ENCODE peak calls at places on chromosomes 13 and 19, in eight cellular contexts. One of them, this sample, is unnamed.

GRCh38 chr19:34759218-34759917 is 13.6 kb downstream of the ZNF599 start:
- DNase-seq in endodermal cell: no peak
- DNase-seq in GM12865: no peak
- DNase-seq in fibroblast of pulmonary artery: no peak
- DNase-seq in glutamatergic neuron: no peak
- DNase-seq in RWPE1: no peak
- DNase-seq in esophagus squamous epithelium: no peak
- DNase-seq in cardiac fibroblast: no peak
- DNase-seq in this sample: no peak

GRCh38 chr13:37270206-37271001 is 164.9 kb upstream of the CSNK1A1L start:
- DNase-seq in endodermal cell: no peak
- DNase-seq in GM12865: no peak
- DNase-seq in fibroblast of pulmonary artery: no peak
- DNase-seq in glutamatergic neuron: no peak
- DNase-seq in RWPE1: no peak
- DNase-seq in esophagus squamous epithelium: no peak
- DNase-seq in cardiac fibroblast: peak
- DNase-seq in this sample: no peak

GRCh38 chr19:48987323-48987722 is 5.8 kb downstream of the GYS1 start:
- DNase-seq in endodermal cell: no peak
- DNase-seq in GM12865: no peak
- DNase-seq in fibroblast of pulmonary artery: no peak
- DNase-seq in glutamatergic neuron: no peak
- DNase-seq in RWPE1: no peak
- DNase-seq in esophagus squamous epithelium: no peak
- DNase-seq in cardiac fibroblast: no peak
- DNase-seq in this sample: no peak

GRCh38 chr13:29817604-29818378 is 32.6 kb downstream of the UBL3 start:
- DNase-seq in endodermal cell: no peak
- DNase-seq in GM12865: peak
- DNase-seq in fibroblast of pulmonary artery: no peak
- DNase-seq in glutamatergic neuron: no peak
- DNase-seq in RWPE1: no peak
- DNase-seq in esophagus squamous epithelium: no peak
- DNase-seq in cardiac fibroblast: no peak
- DNase-seq in this sample: peak

GRCh38 chr19:5240011-5240410 is 100.6 kb downstream of the PTPRS start:
- DNase-seq in endodermal cell: no peak
- DNase-seq in GM12865: no peak
- DNase-seq in fibroblast of pulmonary artery: no peak
- DNase-seq in glutamatergic neuron: no peak
- DNase-seq in RWPE1: no peak
- DNase-seq in esophagus squamous epithelium: no peak
- DNase-seq in cardiac fibroblast: no peak
- DNase-seq in this sample: no peak

GRCh38 chr19:40803857-40804782 is 5.1 kb downstream of the EGLN2 start:
- DNase-seq in endodermal cell: peak
- DNase-seq in GM12865: peak
- DNase-seq in fibroblast of pulmonary artery: no peak
- DNase-seq in glutamatergic neuron: no peak
- DNase-seq in RWPE1: no peak
- DNase-seq in esophagus squamous epithelium: peak
- DNase-seq in cardiac fibroblast: no peak
- DNase-seq in this sample: peak

GRCh38 chr13:51818771-51819511 is 15.0 kb upstream of the DHRS12 start:
- DNase-seq in endodermal cell: no peak
- DNase-seq in GM12865: peak
- DNase-seq in fibroblast of pulmonary artery: peak
- DNase-seq in glutamatergic neuron: no peak
- DNase-seq in RWPE1: no peak
- DNase-seq in esophagus squamous epithelium: no peak
- DNase-seq in cardiac fibroblast: peak
- DNase-seq in this sample: no peak

GRCh38 chr19:43811833-43812232 is 9.6 kb upstream of the LYPD5 start:
- DNase-seq in endodermal cell: no peak
- DNase-seq in GM12865: no peak
- DNase-seq in fibroblast of pulmonary artery: no peak
- DNase-seq in glutamatergic neuron: no peak
- DNase-seq in RWPE1: no peak
- DNase-seq in esophagus squamous epithelium: no peak
- DNase-seq in cardiac fibroblast: no peak
- DNase-seq in this sample: no peak

GRCh38 chr13:106484755-106485193 is 50.7 kb downstream of the EFNB2 start:
- DNase-seq in endodermal cell: no peak
- DNase-seq in GM12865: no peak
- DNase-seq in fibroblast of pulmonary artery: peak
- DNase-seq in glutamatergic neuron: no peak
- DNase-seq in RWPE1: no peak
- DNase-seq in esophagus squamous epithelium: no peak
- DNase-seq in cardiac fibroblast: peak
- DNase-seq in this sample: no peak

GRCh38 chr13:45773236-45773635 is 71.1 kb downstream of the CBY2 start:
- DNase-seq in endodermal cell: no peak
- DNase-seq in GM12865: no peak
- DNase-seq in fibroblast of pulmonary artery: no peak
- DNase-seq in glutamatergic neuron: no peak
- DNase-seq in RWPE1: peak
- DNase-seq in esophagus squamous epithelium: no peak
- DNase-seq in cardiac fibroblast: no peak
- DNase-seq in this sample: no peak

GRCh38 chr13:20974981-20975585 is 72.5 kb upstream of the XPO4 start:
- DNase-seq in endodermal cell: no peak
- DNase-seq in GM12865: no peak
- DNase-seq in fibroblast of pulmonary artery: no peak
- DNase-seq in glutamatergic neuron: no peak
- DNase-seq in RWPE1: no peak
- DNase-seq in esophagus squamous epithelium: no peak
- DNase-seq in cardiac fibroblast: no peak
- DNase-seq in this sample: no peak

DNA sequence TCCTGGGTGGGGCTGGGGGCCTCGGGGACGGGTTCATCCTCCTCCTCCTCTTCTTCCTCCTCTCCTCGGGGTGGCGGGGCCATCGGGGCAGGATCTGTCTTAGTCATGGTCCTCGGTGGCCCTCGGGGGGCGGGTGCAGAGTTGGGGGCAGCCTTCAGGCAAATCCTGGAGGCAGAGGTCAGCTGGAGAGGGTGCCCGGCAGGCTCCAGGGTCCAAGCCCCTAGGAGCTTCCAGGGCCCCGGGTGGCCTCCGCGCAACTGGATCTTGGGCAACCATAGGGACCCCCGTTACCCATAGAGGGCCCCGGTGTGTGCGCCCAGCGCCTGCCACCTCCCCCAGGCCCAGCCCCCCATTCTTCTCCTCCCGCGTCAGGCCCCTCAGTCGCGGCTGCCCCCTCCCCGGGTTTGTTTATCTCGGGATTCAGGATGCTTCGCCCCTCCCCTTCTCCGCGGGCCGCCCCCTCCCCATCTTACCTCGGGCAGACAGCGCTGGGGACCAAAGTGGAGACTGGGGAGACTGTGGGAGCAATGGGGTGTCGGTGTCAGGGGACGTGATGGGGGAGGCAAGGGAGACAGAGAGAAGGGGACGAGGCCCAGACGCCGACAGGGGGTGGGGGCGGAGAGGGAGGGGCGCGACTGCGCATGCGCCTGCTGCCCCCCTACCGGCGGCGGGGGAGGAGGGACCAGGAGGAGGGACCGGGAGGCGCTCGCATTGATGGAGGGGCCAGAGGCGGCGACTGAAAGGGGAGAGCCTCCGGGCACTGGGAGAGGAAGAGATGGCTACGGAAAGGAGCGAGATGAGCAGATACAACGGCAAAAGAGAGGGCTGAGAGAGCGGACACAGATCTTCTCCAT is at the start of gene CLIP3:
- DNase-seq in endodermal cell: peak
- DNase-seq in GM12865: peak
- DNase-seq in fibroblast of pulmonary artery: peak
- DNase-seq in glutamatergic neuron: peak
- DNase-seq in RWPE1: no peak
- DNase-seq in esophagus squamous epithelium: no peak
- DNase-seq in cardiac fibroblast: peak
- DNase-seq in this sample: peak
- TF ChIP-seq CTCF in endodermal cell: peak
- TF ChIP-seq CTCF in GM12865: no peak
- TF ChIP-seq CTCF in fibroblast of pulmonary artery: no peak
- TF ChIP-seq CTCF in glutamatergic neuron: peak
- TF ChIP-seq CTCF in RWPE1: no peak
- TF ChIP-seq CTCF in esophagus squamous epithelium: no peak
- TF ChIP-seq CTCF in cardiac fibroblast: no peak
- TF ChIP-seq CTCF in this sample: no peak

GRCh38 chr13:46905249-46905648 is 8.4 kb upstream of the HTR2A start:
- DNase-seq in endodermal cell: no peak
- DNase-seq in GM12865: peak
- DNase-seq in fibroblast of pulmonary artery: peak
- DNase-seq in glutamatergic neuron: no peak
- DNase-seq in RWPE1: no peak
- DNase-seq in esophagus squamous epithelium: no peak
- DNase-seq in cardiac fibroblast: peak
- DNase-seq in this sample: no peak
- TF ChIP-seq CTCF in endodermal cell: peak
- TF ChIP-seq CTCF in GM12865: peak
- TF ChIP-seq CTCF in fibroblast of pulmonary artery: peak
- TF ChIP-seq CTCF in glutamatergic neuron: no peak
- TF ChIP-seq CTCF in RWPE1: no peak
- TF ChIP-seq CTCF in esophagus squamous epithelium: no peak
- TF ChIP-seq CTCF in cardiac fibroblast: peak
- TF ChIP-seq CTCF in this sample: no peak

DNA sequence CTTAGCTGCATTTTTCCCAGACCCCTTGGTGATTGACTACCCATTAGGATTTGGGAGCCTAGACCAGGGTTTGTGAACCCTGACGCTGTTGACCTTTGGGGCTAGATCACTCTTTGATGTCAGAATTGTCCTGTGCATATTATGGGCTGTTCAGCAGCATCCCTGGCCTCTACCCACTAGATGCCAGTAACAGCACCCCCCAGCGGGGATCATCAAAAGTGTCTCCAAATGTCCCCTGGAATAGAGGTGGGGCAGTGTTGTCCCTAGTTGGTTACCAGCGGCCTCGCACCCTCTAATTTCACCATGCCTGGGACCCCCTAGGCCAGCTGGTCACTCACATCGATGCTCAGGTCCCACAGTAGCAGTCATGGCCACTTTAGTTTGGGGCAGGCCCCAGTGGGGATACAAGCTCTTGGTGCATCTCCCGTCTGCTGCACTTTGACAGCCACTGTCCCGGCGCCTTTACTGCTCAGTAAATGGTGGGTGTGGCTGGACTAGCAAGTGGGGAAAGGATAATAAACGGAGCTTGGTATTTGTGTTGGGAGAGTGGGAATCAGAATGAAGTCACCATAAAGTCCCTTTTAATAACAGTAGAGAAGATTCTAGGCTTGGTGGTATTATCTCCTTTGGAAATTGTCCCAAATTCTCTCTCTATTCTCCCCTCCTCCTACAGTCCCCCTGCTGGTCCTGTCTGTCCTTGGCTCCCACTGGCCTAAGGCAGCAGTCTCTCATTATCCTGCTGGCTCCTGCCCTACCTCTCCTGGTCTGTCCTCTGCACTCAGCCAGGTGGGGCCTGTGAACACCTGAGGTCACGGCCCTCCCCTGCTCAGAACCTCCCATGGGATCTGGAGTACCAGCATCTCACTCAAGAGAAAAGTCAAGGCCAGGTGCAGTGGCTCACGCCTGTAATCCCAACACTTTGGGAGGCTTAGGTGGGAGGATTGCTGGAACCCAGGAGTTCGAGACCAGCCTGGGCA is 80.6 kb downstream of the SIPA1L3 start:
- DNase-seq in endodermal cell: peak
- DNase-seq in GM12865: peak
- DNase-seq in fibroblast of pulmonary artery: no peak
- DNase-seq in glutamatergic neuron: peak
- DNase-seq in RWPE1: no peak
- DNase-seq in esophagus squamous epithelium: no peak
- DNase-seq in cardiac fibroblast: no peak
- DNase-seq in this sample: no peak
- TF ChIP-seq CTCF in endodermal cell: peak
- TF ChIP-seq CTCF in GM12865: peak
- TF ChIP-seq CTCF in fibroblast of pulmonary artery: peak
- TF ChIP-seq CTCF in glutamatergic neuron: peak
- TF ChIP-seq CTCF in RWPE1: no peak
- TF ChIP-seq CTCF in esophagus squamous epithelium: no peak
- TF ChIP-seq CTCF in cardiac fibroblast: peak
- TF ChIP-seq CTCF in this sample: no peak

GRCh38 chr19:39497850-39498261 is 891 bp upstream of the DLL3 start:
- DNase-seq in endodermal cell: peak
- DNase-seq in GM12865: peak
- DNase-seq in fibroblast of pulmonary artery: peak
- DNase-seq in glutamatergic neuron: peak
- DNase-seq in RWPE1: no peak
- DNase-seq in esophagus squamous epithelium: no peak
- DNase-seq in cardiac fibroblast: peak
- DNase-seq in this sample: peak

GRCh38 chr19:39499932-39500331 is 1.2 kb downstream of the DLL3 start:
- DNase-seq in endodermal cell: no peak
- DNase-seq in GM12865: no peak
- DNase-seq in fibroblast of pulmonary artery: no peak
- DNase-seq in glutamatergic neuron: no peak
- DNase-seq in RWPE1: no peak
- DNase-seq in esophagus squamous epithelium: no peak
- DNase-seq in cardiac fibroblast: no peak
- DNase-seq in this sample: no peak

GRCh38 chr19:39499082-39499642 is 415 bp downstream of the DLL3 start:
- DNase-seq in endodermal cell: peak
- DNase-seq in GM12865: peak
- DNase-seq in fibroblast of pulmonary artery: no peak
- DNase-seq in glutamatergic neuron: peak
- DNase-seq in RWPE1: no peak
- DNase-seq in esophagus squamous epithelium: no peak
- DNase-seq in cardiac fibroblast: no peak
- DNase-seq in this sample: no peak

GRCh38 chr19:39500543-39500942 is 1.8 kb downstream of the DLL3 start:
- DNase-seq in endodermal cell: no peak
- DNase-seq in GM12865: no peak
- DNase-seq in fibroblast of pulmonary artery: no peak
- DNase-seq in glutamatergic neuron: no peak
- DNase-seq in RWPE1: no peak
- DNase-seq in esophagus squamous epithelium: no peak
- DNase-seq in cardiac fibroblast: no peak
- DNase-seq in this sample: no peak

DNA sequence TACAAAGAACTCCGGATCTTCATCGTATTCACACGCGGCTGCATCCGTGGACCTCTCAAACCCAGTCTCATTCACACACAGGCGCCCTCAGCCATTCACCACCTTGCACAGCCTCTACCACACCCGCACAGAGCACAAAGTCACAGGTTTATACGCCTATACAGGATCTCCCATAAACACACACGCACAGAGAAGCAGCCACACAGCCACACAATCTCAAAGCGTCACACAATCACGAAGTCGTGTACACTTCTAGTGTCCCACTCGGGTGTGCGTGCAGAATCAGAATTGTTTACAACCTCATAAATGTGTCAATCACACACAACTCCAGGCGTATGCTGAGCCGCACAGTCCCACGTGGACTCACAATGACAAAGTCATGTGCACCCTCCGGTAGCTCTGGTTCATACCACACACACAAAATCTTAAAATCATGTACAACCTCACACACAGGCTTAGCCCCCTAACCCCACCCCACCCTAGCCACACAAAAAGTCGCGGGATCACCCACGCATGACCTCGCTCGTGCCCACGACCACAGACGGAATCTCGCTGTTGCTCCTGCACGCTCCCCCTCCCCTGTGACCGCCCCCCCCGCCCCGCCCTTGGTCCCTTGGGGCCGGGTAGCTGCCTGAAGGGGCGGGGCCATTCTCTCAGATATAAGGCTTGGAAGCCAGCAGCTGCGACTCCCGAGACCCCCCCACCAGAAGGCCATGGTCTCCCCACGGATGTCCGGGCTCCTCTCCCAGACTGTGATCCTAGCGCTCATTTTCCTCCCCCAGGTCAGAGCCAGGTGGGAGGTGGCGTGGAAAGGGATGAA is at the start of gene DLL3:
- DNase-seq in endodermal cell: peak
- DNase-seq in GM12865: no peak
- DNase-seq in fibroblast of pulmonary artery: peak
- DNase-seq in glutamatergic neuron: peak
- DNase-seq in RWPE1: no peak
- DNase-seq in esophagus squamous epithelium: no peak
- DNase-seq in cardiac fibroblast: no peak
- DNase-seq in this sample: no peak
- TF ChIP-seq CTCF in endodermal cell: no peak
- TF ChIP-seq CTCF in GM12865: no peak
- TF ChIP-seq CTCF in fibroblast of pulmonary artery: no peak
- TF ChIP-seq CTCF in glutamatergic neuron: no peak
- TF ChIP-seq CTCF in RWPE1: no peak
- TF ChIP-seq CTCF in esophagus squamous epithelium: no peak
- TF ChIP-seq CTCF in cardiac fibroblast: no peak
- TF ChIP-seq CTCF in this sample: no peak